ENCODE peak calls at places on chromosomes 1 and 21, in eight cellular contexts. One of them, this sample, is unnamed.

GRCh38 chr1:84940481-84940880 is 47.5 kb upstream of the LPAR3 start:
- DNase-seq in adrenal gland: no peak
- DNase-seq in lower lobe of right lung: no peak
- DNase-seq in tibial artery: no peak
- DNase-seq in A549: no peak
- DNase-seq in CD8-positive, alpha-beta memory T cell: no peak
- DNase-seq in colonic mucosa: no peak
- DNase-seq in cardiac muscle cell: no peak
- DNase-seq in this sample: peak; percentile 4

GRCh38 chr1:11729498-11730428 is 6.2 kb upstream of the AGTRAP start:
- DNase-seq in adrenal gland: no peak
- DNase-seq in lower lobe of right lung: no peak
- DNase-seq in tibial artery: no peak
- DNase-seq in A549: no peak
- DNase-seq in CD8-positive, alpha-beta memory T cell: no peak
- DNase-seq in colonic mucosa: peak; percentile 34
- DNase-seq in cardiac muscle cell: peak; percentile 60
- DNase-seq in this sample: no peak

GRCh38 chr1:59926381-59927243 is at the start of gene CYP2J2:
- DNase-seq in adrenal gland: peak; percentile 45
- DNase-seq in lower lobe of right lung: peak; percentile 63
- DNase-seq in tibial artery: peak; percentile 69
- DNase-seq in A549: peak; percentile 3
- DNase-seq in CD8-positive, alpha-beta memory T cell: no peak
- DNase-seq in colonic mucosa: peak; percentile 86
- DNase-seq in cardiac muscle cell: peak; percentile 28
- DNase-seq in this sample: peak; percentile 47

GRCh38 chr1:92277105-92277504 is 21.7 kb downstream of the GLMN start:
- DNase-seq in adrenal gland: no peak
- DNase-seq in lower lobe of right lung: no peak
- DNase-seq in tibial artery: no peak
- DNase-seq in A549: no peak
- DNase-seq in CD8-positive, alpha-beta memory T cell: no peak
- DNase-seq in colonic mucosa: no peak
- DNase-seq in cardiac muscle cell: peak; percentile 36
- DNase-seq in this sample: no peak

GRCh38 chr21:41589131-41589530 is 81.2 kb upstream of the TMPRSS2 start:
- DNase-seq in adrenal gland: no peak
- DNase-seq in lower lobe of right lung: no peak
- DNase-seq in tibial artery: no peak
- DNase-seq in A549: no peak
- DNase-seq in CD8-positive, alpha-beta memory T cell: no peak
- DNase-seq in colonic mucosa: no peak
- DNase-seq in cardiac muscle cell: no peak
- DNase-seq in this sample: peak; percentile 19

GRCh38 chr1:228101614-228101993 is 1.5 kb downstream of the C1orf35 start:
- DNase-seq in adrenal gland: no peak
- DNase-seq in lower lobe of right lung: no peak
- DNase-seq in tibial artery: no peak
- DNase-seq in A549: no peak
- DNase-seq in CD8-positive, alpha-beta memory T cell: no peak
- DNase-seq in colonic mucosa: peak; percentile 55
- DNase-seq in cardiac muscle cell: no peak
- DNase-seq in this sample: peak; percentile 29

GRCh38 chr1:43912607-43913006 is 21.0 kb upstream of the ARTN start:
- DNase-seq in adrenal gland: no peak
- DNase-seq in lower lobe of right lung: no peak
- DNase-seq in tibial artery: no peak
- DNase-seq in A549: no peak
- DNase-seq in CD8-positive, alpha-beta memory T cell: no peak
- DNase-seq in colonic mucosa: no peak
- DNase-seq in cardiac muscle cell: peak; percentile 68
- DNase-seq in this sample: no peak

GRCh38 chr1:1507305-1507704 is 4.7 kb upstream of the ATAD3A start:
- DNase-seq in adrenal gland: no peak
- DNase-seq in lower lobe of right lung: no peak
- DNase-seq in tibial artery: no peak
- DNase-seq in A549: no peak
- DNase-seq in CD8-positive, alpha-beta memory T cell: no peak
- DNase-seq in colonic mucosa: no peak
- DNase-seq in cardiac muscle cell: no peak
- DNase-seq in this sample: no peak

GRCh38 chr1:23639460-23639859 is 52.1 kb upstream of the RPL11 start:
- DNase-seq in adrenal gland: no peak
- DNase-seq in lower lobe of right lung: no peak
- DNase-seq in tibial artery: no peak
- DNase-seq in A549: no peak
- DNase-seq in CD8-positive, alpha-beta memory T cell: no peak
- DNase-seq in colonic mucosa: no peak
- DNase-seq in cardiac muscle cell: no peak
- DNase-seq in this sample: no peak

GRCh38 chr21:45322960-45323461 is 35.3 kb upstream of the POFUT2 start:
- DNase-seq in adrenal gland: no peak
- DNase-seq in lower lobe of right lung: peak; percentile 48
- DNase-seq in tibial artery: peak; percentile 98
- DNase-seq in A549: peak; percentile 69
- DNase-seq in CD8-positive, alpha-beta memory T cell: no peak
- DNase-seq in colonic mucosa: no peak
- DNase-seq in cardiac muscle cell: peak; percentile 72
- DNase-seq in this sample: no peak

DNA sequence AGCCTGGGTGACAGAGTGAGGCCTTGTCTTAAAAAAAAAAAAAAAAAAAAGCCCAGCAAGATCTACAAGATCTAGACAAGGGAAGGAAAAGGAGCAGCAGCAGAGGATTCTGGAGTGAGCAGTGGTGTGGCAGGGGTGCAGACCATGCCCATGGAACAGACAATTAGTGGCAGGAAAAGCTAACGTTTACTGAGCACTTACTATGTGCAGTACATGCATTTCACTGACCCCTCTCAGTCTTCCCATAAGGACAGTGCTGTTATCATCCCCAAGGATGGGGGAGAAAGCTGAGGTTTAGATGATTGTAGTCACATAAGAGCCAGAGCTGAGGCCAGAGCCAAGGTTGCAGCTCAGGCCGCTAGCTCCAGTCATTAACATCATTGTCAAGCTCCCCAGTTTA is 5.9 kb downstream of the PODN start:
- DNase-seq in adrenal gland: no peak
- DNase-seq in lower lobe of right lung: no peak
- DNase-seq in tibial artery: no peak
- DNase-seq in A549: no peak
- DNase-seq in CD8-positive, alpha-beta memory T cell: no peak
- DNase-seq in colonic mucosa: no peak
- DNase-seq in cardiac muscle cell: no peak
- DNase-seq in this sample: no peak
- H3K27ac ChIP-seq in adrenal gland: no peak overlapping the region
- H3K27ac ChIP-seq in lower lobe of right lung: no peak overlapping the region
- H3K27ac ChIP-seq in tibial artery: no peak overlapping the region
- H3K27ac ChIP-seq in A549: no peak overlapping the region
- H3K27ac ChIP-seq in CD8-positive, alpha-beta memory T cell: no peak overlapping the region
- H3K27ac ChIP-seq in colonic mucosa: no peak overlapping the region
- H3K27ac ChIP-seq in cardiac muscle cell: no peak overlapping the region
- H3K27ac ChIP-seq in this sample: no peak overlapping the region

GRCh38 chr1:21296509-21297354 is 6.5 kb upstream of the ECE1 start:
- DNase-seq in adrenal gland: peak; percentile 74
- DNase-seq in lower lobe of right lung: no peak
- DNase-seq in tibial artery: peak; percentile 77
- DNase-seq in A549: no peak
- DNase-seq in CD8-positive, alpha-beta memory T cell: no peak
- DNase-seq in colonic mucosa: no peak
- DNase-seq in cardiac muscle cell: no peak
- DNase-seq in this sample: no peak

GRCh38 chr1:21295545-21295944 is 5.3 kb upstream of the ECE1 start:
- DNase-seq in adrenal gland: no peak
- DNase-seq in lower lobe of right lung: no peak
- DNase-seq in tibial artery: no peak
- DNase-seq in A549: no peak
- DNase-seq in CD8-positive, alpha-beta memory T cell: no peak
- DNase-seq in colonic mucosa: no peak
- DNase-seq in cardiac muscle cell: no peak
- DNase-seq in this sample: no peak

GRCh38 chr1:21293537-21294265 is 3.4 kb upstream of the ECE1 start:
- DNase-seq in adrenal gland: no peak
- DNase-seq in lower lobe of right lung: no peak
- DNase-seq in tibial artery: no peak
- DNase-seq in A549: no peak
- DNase-seq in CD8-positive, alpha-beta memory T cell: peak; percentile 65
- DNase-seq in colonic mucosa: no peak
- DNase-seq in cardiac muscle cell: no peak
- DNase-seq in this sample: no peak

GRCh38 chr1:21294266-21295058 is 4.2 kb upstream of the ECE1 start:
- DNase-seq in adrenal gland: peak; percentile 61
- DNase-seq in lower lobe of right lung: peak; percentile 67
- DNase-seq in tibial artery: no peak
- DNase-seq in A549: no peak
- DNase-seq in CD8-positive, alpha-beta memory T cell: peak; percentile 97
- DNase-seq in colonic mucosa: peak; percentile 64
- DNase-seq in cardiac muscle cell: no peak
- DNase-seq in this sample: peak; percentile 71

DNA sequence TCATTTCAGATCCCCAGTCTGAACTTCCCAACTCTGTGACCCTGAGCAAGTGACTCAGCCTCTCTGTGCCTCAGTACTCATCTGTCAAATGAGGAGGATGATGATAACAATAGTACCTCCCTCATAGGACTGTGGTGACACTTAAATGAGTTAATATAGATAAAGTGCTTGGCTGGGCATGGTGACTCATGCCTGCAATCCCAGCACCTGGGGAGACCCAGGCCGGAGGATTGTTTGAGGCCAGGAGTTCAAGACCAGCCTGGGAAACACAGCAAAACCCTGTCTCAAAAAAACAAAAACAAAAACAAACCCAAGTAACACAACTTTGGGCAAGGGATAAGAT is 4.8 kb upstream of the ECE1 start:
- DNase-seq in adrenal gland: peak; percentile 68
- DNase-seq in lower lobe of right lung: no peak
- DNase-seq in tibial artery: no peak
- DNase-seq in A549: no peak
- DNase-seq in CD8-positive, alpha-beta memory T cell: no peak
- DNase-seq in colonic mucosa: no peak
- DNase-seq in cardiac muscle cell: peak; percentile 29
- DNase-seq in this sample: peak; percentile 62
- H3K4me1 ChIP-seq in adrenal gland: peaks cover 22% of the 10 kb centered on the region
- H3K4me1 ChIP-seq in lower lobe of right lung: peaks cover 59% of the 10 kb centered on the region
- H3K4me1 ChIP-seq in tibial artery: peaks cover 91% of the 10 kb centered on the region
- H3K4me1 ChIP-seq in A549: peaks cover 44% of the 10 kb centered on the region
- H3K4me1 ChIP-seq in CD8-positive, alpha-beta memory T cell: peaks cover 86% of the 10 kb centered on the region
- H3K4me1 ChIP-seq in colonic mucosa: peaks cover 5% of the 10 kb centered on the region
- H3K4me1 ChIP-seq in cardiac muscle cell: peaks cover 21% of the 10 kb centered on the region
- H3K4me1 ChIP-seq in this sample: peaks cover 46% of the 10 kb centered on the region

DNA sequence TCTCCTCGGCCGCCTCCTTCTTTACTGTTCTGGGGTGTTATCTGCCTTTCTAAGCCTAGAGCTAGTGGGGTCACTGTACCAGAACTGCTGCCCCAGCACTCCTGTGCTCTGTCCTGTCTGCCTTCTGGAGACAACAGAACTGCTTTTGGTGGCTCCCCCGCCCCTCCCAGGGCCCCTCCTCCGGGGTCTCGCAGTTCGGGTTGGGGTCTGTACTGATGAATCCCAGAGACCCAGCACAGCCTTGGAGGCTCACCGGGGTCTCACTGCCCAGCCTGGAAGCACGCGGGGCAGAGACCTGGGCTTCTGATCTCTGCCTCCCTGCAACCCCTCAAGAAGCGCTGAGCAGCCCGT is 3.2 kb upstream of the PLEKHA6 start:
- DNase-seq in adrenal gland: no peak
- DNase-seq in lower lobe of right lung: no peak
- DNase-seq in tibial artery: no peak
- DNase-seq in A549: no peak
- DNase-seq in CD8-positive, alpha-beta memory T cell: no peak
- DNase-seq in colonic mucosa: no peak
- DNase-seq in cardiac muscle cell: no peak
- DNase-seq in this sample: no peak
- H3K27ac ChIP-seq in adrenal gland: no peak overlapping the region
- H3K27ac ChIP-seq in lower lobe of right lung: peak overlapping the region; percentile 37
- H3K27ac ChIP-seq in tibial artery: peak overlapping the region; percentile 12
- H3K27ac ChIP-seq in A549: peak overlapping the region; percentile 71
- H3K27ac ChIP-seq in CD8-positive, alpha-beta memory T cell: peak overlapping the region; percentile 32
- H3K27ac ChIP-seq in colonic mucosa: peak overlapping the region; percentile 42
- H3K27ac ChIP-seq in cardiac muscle cell: no peak overlapping the region
- H3K27ac ChIP-seq in this sample: no peak overlapping the region

GRCh38 chr1:19504796-19505693 is 19.7 kb upstream of the CAPZB start:
- DNase-seq in adrenal gland: peak; percentile 85
- DNase-seq in lower lobe of right lung: no peak
- DNase-seq in tibial artery: no peak
- DNase-seq in A549: no peak
- DNase-seq in CD8-positive, alpha-beta memory T cell: no peak
- DNase-seq in colonic mucosa: no peak
- DNase-seq in cardiac muscle cell: peak; percentile 99
- DNase-seq in this sample: no peak

GRCh38 chr1:19511117-19511516 is 25.8 kb upstream of the CAPZB start:
- DNase-seq in adrenal gland: no peak
- DNase-seq in lower lobe of right lung: no peak
- DNase-seq in tibial artery: no peak
- DNase-seq in A549: no peak
- DNase-seq in CD8-positive, alpha-beta memory T cell: no peak
- DNase-seq in colonic mucosa: no peak
- DNase-seq in cardiac muscle cell: no peak
- DNase-seq in this sample: no peak

DNA sequence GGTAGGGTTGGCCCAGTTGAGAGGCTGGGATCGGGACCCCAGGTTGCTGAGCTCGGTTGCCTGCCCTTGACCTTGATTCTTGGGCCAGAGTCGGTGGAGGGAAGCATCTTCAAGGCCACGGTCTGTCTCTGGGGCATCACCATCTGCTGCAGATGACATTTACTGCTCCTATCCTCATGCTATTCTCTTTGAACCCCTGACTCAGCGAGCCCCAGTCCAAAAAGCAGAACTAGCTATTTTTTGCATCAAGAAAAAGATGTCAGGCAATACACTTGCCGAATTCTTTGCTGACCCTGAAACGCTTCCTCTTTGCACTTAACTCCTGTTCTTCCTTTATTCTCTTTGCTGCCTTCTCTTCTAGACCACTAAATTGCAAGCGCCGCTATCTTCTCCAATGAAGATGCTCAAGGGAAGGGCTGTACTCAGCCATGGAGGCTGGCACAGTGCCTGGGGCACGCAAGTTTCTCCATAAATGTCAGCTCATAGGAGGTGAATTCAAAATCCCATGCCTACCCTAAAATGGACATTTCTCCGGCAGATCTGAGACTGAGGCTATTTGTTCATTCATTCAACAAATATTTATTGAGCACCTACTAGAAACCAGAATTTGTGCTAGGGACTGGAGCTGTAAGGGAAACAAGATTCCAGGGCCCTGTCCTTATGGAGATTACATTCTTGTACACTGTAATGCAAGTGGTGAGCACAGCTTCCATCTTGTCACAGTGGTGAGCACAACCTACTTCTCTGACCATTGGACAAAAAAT is 20.5 kb upstream of the CAPZB start:
- DNase-seq in adrenal gland: peak; percentile 73
- DNase-seq in lower lobe of right lung: peak; percentile 51
- DNase-seq in tibial artery: no peak
- DNase-seq in A549: no peak
- DNase-seq in CD8-positive, alpha-beta memory T cell: no peak
- DNase-seq in colonic mucosa: peak; percentile 28
- DNase-seq in cardiac muscle cell: no peak
- DNase-seq in this sample: no peak
- H3K4me1 ChIP-seq in adrenal gland: peaks cover 11% of the 10 kb centered on the region
- H3K4me1 ChIP-seq in lower lobe of right lung: peaks cover 40% of the 10 kb centered on the region
- H3K4me1 ChIP-seq in tibial artery: no peaks in the 10 kb centered on the region
- H3K4me1 ChIP-seq in A549: peaks cover 13% of the 10 kb centered on the region
- H3K4me1 ChIP-seq in CD8-positive, alpha-beta memory T cell: no peaks in the 10 kb centered on the region
- H3K4me1 ChIP-seq in colonic mucosa: no peaks in the 10 kb centered on the region
- H3K4me1 ChIP-seq in cardiac muscle cell: no peaks in the 10 kb centered on the region
- H3K4me1 ChIP-seq in this sample: no peaks in the 10 kb centered on the region

GRCh38 chr1:26493905-26494304 is 21.7 kb downstream of the HMGN2 start:
- DNase-seq in adrenal gland: no peak
- DNase-seq in lower lobe of right lung: no peak
- DNase-seq in tibial artery: no peak
- DNase-seq in A549: no peak
- DNase-seq in CD8-positive, alpha-beta memory T cell: no peak
- DNase-seq in colonic mucosa: no peak
- DNase-seq in cardiac muscle cell: no peak
- DNase-seq in this sample: no peak
- H3K27ac ChIP-seq in adrenal gland: no peak overlapping the region
- H3K27ac ChIP-seq in lower lobe of right lung: no peak overlapping the region
- H3K27ac ChIP-seq in tibial artery: no peak overlapping the region
- H3K27ac ChIP-seq in A549: no peak overlapping the region
- H3K27ac ChIP-seq in CD8-positive, alpha-beta memory T cell: no peak overlapping the region
- H3K27ac ChIP-seq in colonic mucosa: no peak overlapping the region
- H3K27ac ChIP-seq in cardiac muscle cell: no peak overlapping the region
- H3K27ac ChIP-seq in this sample: no peak overlapping the region

This sample was measured in PC-9.